ENCODE peak calls at places on chromosomes 13 and 19, in eight cellular contexts. K is brain microvascular endothelial cell; T is occipital lobe; G is GM10248; C is stimulated activated CD4-positive, alpha-beta T cell treated with anti-CD3 and anti-CD28 coated beads, TNF-alpha, amount 100 ng/mL, for 4 hours; X is DMS 273 treated with DMSO at 0.1 percent for 48 hours; I is T-helper 22 cell; N is thoracic aorta. Y is an unnamed sample.

GRCh38 chr19:1112254-1113208 is 8.7 kb downstream of the GPX4 start:
- DNase-seq in K (no peak), T (no peak), G (no peak), C (no peak), X (no peak), I (no peak), N (no peak), Y (no peak)

GRCh38 chr19:44284968-44285367 is 19.9 kb downstream of the ZNF235 start:
- DNase-seq in K (no peak), T (no peak), G (no peak), C (no peak), X (no peak), I (no peak), N (no peak), Y (no peak)

GRCh38 chr19:17482877-17483604 is 12.7 kb downstream of the SLC27A1 start:
- DNase-seq in K (no peak), T (no peak), G (no peak), C (no peak), X (no peak), I (no peak), N (no peak), Y (no peak)

GRCh38 chr19:1361601-1362384 is 21.9 kb upstream of the NDUFS7 start:
- DNase-seq in K (peak), T (no peak), G (no peak), C (no peak), X (no peak), I (no peak), N (no peak), Y (no peak)

GRCh38 chr13:34223984-34224383 is 406.0 kb downstream of the RFC3 start:
- DNase-seq in K (no peak), T (no peak), G (no peak), C (no peak), X (no peak), I (no peak), N (no peak), Y (no peak)

GRCh38 chr19:46828484-46828883 is 22.2 kb downstream of the AP2S1 start:
- DNase-seq in K (no peak), T (no peak), G (no peak), C (peak), X (no peak), I (no peak), N (no peak), Y (no peak)

GRCh38 chr19:54449701-54450069 is 686 bp downstream of the LENG8 start:
- DNase-seq in K (peak), T (no peak), G (no peak), C (no peak), X (no peak), I (no peak), N (no peak), Y (no peak)

GRCh38 chr13:46207828-46208227 is 3.9 kb upstream of the LRRC63 start:
- DNase-seq in K (no peak), T (no peak), G (no peak), C (no peak), X (no peak), I (no peak), N (no peak), Y (no peak)

GRCh38 chr13:40026741-40027140 is 371.3 kb downstream of the COG6 start:
- DNase-seq in K (no peak), T (no peak), G (peak), C (peak), X (no peak), I (no peak), N (no peak), Y (peak)

GRCh38 chr19:12792048-12792852 is 964 bp downstream of the JUNB start:
- DNase-seq in K (no peak), T (peak), G (no peak), C (no peak), X (no peak), I (peak), N (no peak), Y (peak)

GRCh38 chr13:67204731-67205130 is 25.4 kb downstream of the PCDH9 start:
- DNase-seq in K (no peak), T (no peak), G (no peak), C (no peak), X (no peak), I (no peak), N (no peak), Y (no peak)

GRCh38 chr13:100513987-100514670 is 74.5 kb downstream of the GGACT start:
- DNase-seq in K (no peak), T (no peak), G (no peak), C (no peak), X (no peak), I (no peak), N (no peak), Y (no peak)

GRCh38 chr19:16366433-16367268 is 42.0 kb downstream of the KLF2 start:
- DNase-seq in K (no peak), T (no peak), G (peak), C (no peak), X (no peak), I (peak), N (no peak), Y (peak)

GRCh38 chr19:1860133-1860775 is 3.1 kb downstream of the KLF16 start:
- DNase-seq in K (peak), T (peak), G (peak), C (peak), X (no peak), I (peak), N (no peak), Y (no peak)

GRCh38 chr13:75555836-75556235 is 6.2 kb downstream of the UCHL3 start:
- DNase-seq in K (no peak), T (no peak), G (no peak), C (no peak), X (no peak), I (no peak), N (no peak), Y (no peak)

GRCh38 chr13:30115257-30115600 is 192.1 kb downstream of the KATNAL1 start:
- DNase-seq in K (no peak), T (no peak), G (no peak), C (no peak), X (no peak), I (no peak), N (no peak), Y (no peak)

GRCh38 chr19:10238172-10238783 is 7.1 kb upstream of the S1PR2 start:
- DNase-seq in K (peak), T (no peak), G (no peak), C (no peak), X (no peak), I (no peak), N (no peak), Y (no peak)

GRCh38 chr13:51804295-51805172 is 571 bp upstream of the DHRS12 start:
- DNase-seq in K (no peak), T (no peak), G (no peak), C (no peak), X (no peak), I (no peak), N (no peak), Y (no peak)

GRCh38 chr13:33452873-33453558 is 167.5 kb upstream of the STARD13 start:
- DNase-seq in K (no peak), T (no peak), G (no peak), C (no peak), X (no peak), I (no peak), N (no peak), Y (no peak)

GRCh38 chr13:24672141-24673132 is 7.8 kb upstream of the ATP12A start:
- DNase-seq in K (no peak), T (no peak), G (no peak), C (no peak), X (no peak), I (no peak), N (no peak), Y (no peak)

GRCh38 chr13:30191491-30192100 is 115.8 kb downstream of the KATNAL1 start:
- DNase-seq in K (no peak), T (no peak), G (no peak), C (no peak), X (no peak), I (no peak), N (no peak), Y (no peak)

GRCh38 chr19:41541990-41542584 is 33.9 kb upstream of the CEACAM21 start:
- DNase-seq in K (peak), T (no peak), G (no peak), C (peak), X (no peak), I (peak), N (no peak), Y (no peak)